ENCODE peak calls at places on chromosomes 16 and 17, in seven cellular contexts. B is AG04449, S is A673, L is MM.1S, Q is body of pancreas, D is pancreas, W is brain microvascular endothelial cell. P is an unnamed sample.
A peak's percentile ranks its signal among the peaks of the same experiment; 100 is the strongest.

GRCh38 chr17:20206591-20206990 is 197.4 kb downstream of the SPECC1 start:
- DNase-seq in B (no peak), S (no peak), L (no peak), Q (no peak), D (no peak), W (peak; percentile 35), P (no peak)

GRCh38 chr17:68592667-68593330 is 8.4 kb downstream of the FAM20A start:
- DNase-seq in B (no peak), S (no peak), L (no peak), Q (no peak), D (no peak), W (no peak), P (no peak)

GRCh38 chr16:807345-808251 is 7.1 kb upstream of the GNG13 start:
- DNase-seq in B (peak; percentile 36), S (peak; percentile 85), L (peak; percentile 88), Q (peak; percentile 93), D (peak; percentile 96), W (peak; percentile 84), P (peak; percentile 99)

GRCh38 chr17:81519284-81520020 is 6.9 kb upstream of the ACTG1 start:
- DNase-seq in B (no peak), S (no peak), L (peak; percentile 77), Q (peak; percentile 88), D (peak; percentile 90), W (no peak), P (peak; percentile 83)

GRCh38 chr17:46182961-46183360 is 10.3 kb downstream of the KANSL1 start:
- DNase-seq in B (no peak), S (peak; percentile 23), L (no peak), Q (no peak), D (no peak), W (no peak), P (no peak)

GRCh38 chr17:15462962-15463361 is 4.5 kb downstream of the CDRT4 start:
- DNase-seq in B (no peak), S (no peak), L (no peak), Q (no peak), D (no peak), W (peak; percentile 48), P (no peak)

GRCh38 chr16:11114366-11115164 is 141.4 kb downstream of the SOCS1 start:
- DNase-seq in B (no peak), S (no peak), L (no peak), Q (no peak), D (no peak), W (no peak), P (peak; percentile 57)

GRCh38 chr17:5922476-5922875 is 147.7 kb upstream of the WSCD1 start:
- DNase-seq in B (no peak), S (no peak), L (no peak), Q (no peak), D (no peak), W (no peak), P (no peak)

GRCh38 chr16:2964416-2965223 is 545 bp downstream of the KREMEN2 start:
- DNase-seq in B (no peak), S (peak; percentile 93), L (no peak), Q (peak; percentile 58), D (peak; percentile 71), W (no peak), P (peak; percentile 92)

GRCh38 chr16:75580-76501 is 2.2 kb upstream of the MPG start:
- DNase-seq in B (no peak), S (peak; percentile 75), L (no peak), Q (peak; percentile 66), D (no peak), W (peak; percentile 66), P (no peak)

GRCh38 chr17:39769974-39770587 is 32.3 kb downstream of the GRB7 start:
- DNase-seq in B (no peak), S (no peak), L (peak; percentile 76), Q (no peak), D (no peak), W (no peak), P (no peak)

GRCh38 chr17:57516290-57517215 is 228.5 kb downstream of the CCDC182 start:
- DNase-seq in B (no peak), S (no peak), L (no peak), Q (no peak), D (no peak), W (no peak), P (no peak)

GRCh38 chr16:89581045-89581695 is 5.6 kb downstream of the CPNE7 start:
- DNase-seq in B (peak; percentile 90), S (no peak), L (no peak), Q (no peak), D (no peak), W (peak; percentile 99), P (no peak)

GRCh38 chr17:80455328-80455710 is 21.1 kb downstream of the NPTX1 start:
- DNase-seq in B (no peak), S (no peak), L (peak; percentile 15), Q (no peak), D (peak; percentile 77), W (peak; percentile 38), P (peak; percentile 87)

DNA sequence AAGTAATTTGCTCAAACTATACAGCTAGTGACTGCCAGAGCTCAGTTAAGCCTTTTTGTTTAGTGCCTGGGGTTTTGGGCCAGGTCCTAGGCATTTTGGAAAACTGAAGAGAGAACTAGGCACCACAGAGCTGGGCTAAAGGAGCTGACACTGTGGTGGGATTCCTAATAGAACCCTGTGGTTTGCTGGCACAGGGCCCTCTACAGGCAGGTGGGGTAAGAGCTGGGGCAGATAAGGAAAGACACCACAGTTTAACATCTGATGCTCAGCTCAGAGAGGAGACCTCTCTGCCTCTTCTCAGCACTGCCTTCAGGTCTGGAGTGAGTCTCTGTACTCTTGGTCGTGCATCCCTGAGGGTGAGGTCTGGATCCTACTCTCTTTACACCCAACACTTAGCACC is 121.2 kb downstream of the SNX11 start:
- DNase-seq in B (no peak), S (no peak), L (no peak), Q (no peak), D (no peak), W (no peak), P (no peak)
- TF ChIP-seq CTCF in B (no peak), S (peak; percentile 39), L (peak; percentile 15), Q (no peak), D (no peak), W (peak; percentile 18), P (no peak)

DNA sequence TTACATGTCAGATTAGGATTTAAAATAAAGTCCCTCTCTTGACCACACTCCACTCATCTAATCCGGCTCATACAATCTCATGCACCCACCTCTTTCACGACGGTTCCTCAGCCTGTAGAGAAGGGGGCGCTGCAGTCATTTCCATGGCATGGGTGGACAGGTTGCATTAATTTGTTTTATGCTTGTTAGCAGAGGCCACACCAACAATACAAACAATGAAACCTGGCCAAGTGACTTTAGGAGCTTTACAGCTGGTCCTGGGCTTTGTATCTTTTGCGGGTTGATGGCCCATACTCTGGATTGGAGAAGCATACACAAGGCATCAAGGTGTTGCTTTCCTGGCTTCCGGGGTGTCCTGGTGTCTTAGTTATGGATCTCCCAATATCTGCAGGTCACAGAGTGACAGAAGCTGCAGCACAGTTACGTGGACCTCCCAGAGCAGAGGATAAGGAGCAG is 9.7 kb upstream of the SNF8 start:
- DNase-seq in B (no peak), S (peak; percentile 66), L (no peak), Q (no peak), D (no peak), W (peak; percentile 40), P (peak; percentile 36)
- TF ChIP-seq CTCF in B (peak; percentile 72), S (peak; percentile 77), L (peak; percentile 11), Q (no peak), D (no peak), W (peak; percentile 85), P (peak; percentile 17)

GRCh38 chr17:76543482-76544122 is 3.8 kb downstream of the PRCD start:
- DNase-seq in B (no peak), S (no peak), L (no peak), Q (no peak), D (no peak), W (no peak), P (no peak)

GRCh38 chr17:76541739-76542450 is 2.1 kb downstream of the PRCD start:
- DNase-seq in B (no peak), S (no peak), L (no peak), Q (no peak), D (no peak), W (no peak), P (no peak)

GRCh38 chr17:76544123-76544915 is 4.5 kb downstream of the PRCD start:
- DNase-seq in B (no peak), S (no peak), L (no peak), Q (no peak), D (no peak), W (no peak), P (no peak)

GRCh38 chr17:76542984-76543383 is 3.1 kb downstream of the PRCD start:
- DNase-seq in B (no peak), S (no peak), L (no peak), Q (no peak), D (no peak), W (no peak), P (no peak)

GRCh38 chr17:76542566-76542971 is 2.7 kb downstream of the PRCD start:
- DNase-seq in B (no peak), S (no peak), L (no peak), Q (no peak), D (no peak), W (no peak), P (no peak)
- TF ChIP-seq CTCF in B (no peak), S (no peak), L (no peak), Q (no peak), D (no peak), W (no peak), P (no peak)

DNA sequence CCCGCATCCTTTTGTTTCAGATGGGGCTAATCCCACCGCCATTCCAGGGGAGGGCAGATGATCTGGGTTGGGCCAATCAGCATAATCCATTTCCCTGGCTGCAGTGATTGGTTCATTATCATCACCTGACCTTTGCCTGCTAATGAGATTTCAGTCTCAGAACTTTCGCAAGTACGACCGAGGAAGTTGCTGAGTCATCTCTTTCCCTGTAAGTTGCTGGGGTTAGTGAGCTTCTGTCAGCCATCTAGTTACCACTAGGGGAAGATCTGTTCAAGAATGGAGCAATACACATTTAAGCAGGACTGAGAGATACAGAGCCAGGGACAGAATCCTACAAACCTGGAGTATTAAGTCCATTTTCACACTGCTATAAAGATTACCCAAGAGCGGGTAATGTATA is 65.3 kb upstream of the NUDT7 start:
- DNase-seq in B (no peak), S (peak; percentile 66), L (no peak), Q (no peak), D (no peak), W (peak; percentile 19), P (no peak)
- TF ChIP-seq CTCF in B (no peak), S (peak; percentile 20), L (no peak), Q (no peak), D (no peak), W (no peak), P (no peak)

DNA sequence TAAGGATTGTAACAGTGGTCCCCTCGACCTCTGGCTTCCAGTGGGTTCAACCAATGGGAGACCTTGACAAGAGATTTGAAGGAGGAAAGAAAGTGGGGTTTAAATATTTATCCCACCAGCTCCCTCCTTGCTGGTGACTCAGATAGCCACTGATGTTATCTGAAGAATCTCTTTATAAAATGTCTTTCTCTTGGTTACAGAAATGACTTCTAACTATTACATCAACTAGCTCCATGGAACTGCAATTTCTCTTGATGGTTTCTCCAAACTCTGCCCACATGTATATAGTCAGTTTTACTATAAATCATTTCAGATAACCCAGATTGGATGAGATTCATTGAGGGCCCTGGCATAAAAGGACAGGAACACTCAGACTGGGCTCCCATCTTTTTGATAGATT is 920.2 kb upstream of the SOX9 start:
- DNase-seq in B (no peak), S (no peak), L (no peak), Q (no peak), D (no peak), W (no peak), P (no peak)
- TF ChIP-seq CTCF in B (no peak), S (no peak), L (no peak), Q (no peak), D (no peak), W (no peak), P (no peak)

P was measured in GM13976.